ENCODE peak calls at places on chromosome 17, in ten cellular contexts. N is IMR-90; P is spleen; D is ascending aorta; X is pancreas; H is Panc1; W is keratinocyte; Y is prostate gland; Q is CD4-positive, CD25-positive, alpha-beta regulatory T cell; U is cardiac muscle cell. G is an unnamed sample. For H3K4me1, the result is how much of the 10 kb centered on the place peaks cover.

GRCh38 chr17:75552425-75552824 is 26.9 kb downstream of the LLGL2 start:
- DNase-seq in N (no peak), P (no peak), D (no peak), X (no peak), H (no peak), W (no peak), Y (no peak), Q (no peak), U (no peak), G (no peak)

GRCh38 chr17:48814504-48814903 is 2.5 kb downstream of the TTLL6 start:
- DNase-seq in N (peak), P (no peak), D (peak), X (no peak), H (no peak), W (no peak), Y (peak), Q (peak), U (peak), G (peak)

GRCh38 chr17:66717680-66718079 is 117.2 kb upstream of the CACNG5 start:
- DNase-seq in N (peak), P (no peak), D (peak), X (peak), H (no peak), W (no peak), Y (no peak), Q (no peak), U (no peak), G (no peak)

GRCh38 chr17:66860204-66860603 is 25.3 kb downstream of the CACNG5 start:
- DNase-seq in N (no peak), P (no peak), D (no peak), X (no peak), H (no peak), W (no peak), Y (no peak), Q (no peak), U (no peak), G (no peak)

GRCh38 chr17:8991514-8992285 is 26.2 kb upstream of the PIK3R5 start:
- DNase-seq in N (peak), P (no peak), D (peak), X (no peak), H (no peak), W (no peak), Y (peak), Q (peak), U (peak), G (peak)

GRCh38 chr17:36687736-36688135 is 86.4 kb downstream of the MRM1 start:
- DNase-seq in N (no peak), P (no peak), D (no peak), X (no peak), H (no peak), W (no peak), Y (no peak), Q (no peak), U (no peak), G (no peak)

GRCh38 chr17:78133971-78134898 is 3.7 kb downstream of the TMC8 start:
- DNase-seq in N (peak), P (peak), D (no peak), X (peak), H (no peak), W (no peak), Y (peak), Q (peak), U (peak), G (no peak)

GRCh38 chr17:10025976-10026785 is 121.1 kb upstream of the RCVRN start:
- DNase-seq in N (no peak), P (no peak), D (no peak), X (no peak), H (no peak), W (no peak), Y (no peak), Q (no peak), U (peak), G (no peak)

GRCh38 chr17:8728991-8729390 is 15.6 kb downstream of the CCDC42 start:
- DNase-seq in N (no peak), P (no peak), D (peak), X (no peak), H (no peak), W (no peak), Y (no peak), Q (no peak), U (no peak), G (no peak)

GRCh38 chr17:74211141-74211928 is 2.0 kb upstream of the TTYH2 start:
- DNase-seq in N (no peak), P (no peak), D (no peak), X (peak), H (no peak), W (no peak), Y (no peak), Q (no peak), U (peak), G (no peak)

GRCh38 chr17:58995247-58995940 is 111.3 kb downstream of the TRIM37 start:
- DNase-seq in N (peak), P (no peak), D (no peak), X (no peak), H (no peak), W (no peak), Y (no peak), Q (no peak), U (no peak), G (no peak)

GRCh38 chr17:43671075-43671692 is 9.5 kb upstream of the MEOX1 start:
- DNase-seq in N (no peak), P (no peak), D (no peak), X (no peak), H (no peak), W (no peak), Y (peak), Q (no peak), U (no peak), G (no peak)

GRCh38 chr17:50096092-50096491 is 941 bp downstream of the PDK2 start:
- DNase-seq in N (no peak), P (no peak), D (no peak), X (no peak), H (no peak), W (no peak), Y (no peak), Q (no peak), U (no peak), G (no peak)

GRCh38 chr17:74822329-74823175 is 37.1 kb downstream of the GRIN2C start:
- DNase-seq in N (no peak), P (no peak), D (no peak), X (peak), H (no peak), W (no peak), Y (no peak), Q (no peak), U (no peak), G (no peak)

GRCh38 chr17:1170739-1171138 is 9.0 kb downstream of the ABR start:
- DNase-seq in N (no peak), P (no peak), D (no peak), X (no peak), H (no peak), W (no peak), Y (no peak), Q (no peak), U (no peak), G (no peak)

GRCh38 chr17:79657861-79658810 is 47.3 kb upstream of the RBFOX3 start:
- DNase-seq in N (no peak), P (no peak), D (no peak), X (no peak), H (no peak), W (no peak), Y (peak), Q (no peak), U (no peak), G (peak)

GRCh38 chr17:37717627-37718382 is 27.1 kb downstream of the HNF1B start:
- DNase-seq in N (no peak), P (no peak), D (no peak), X (no peak), H (no peak), W (no peak), Y (no peak), Q (no peak), U (no peak), G (no peak)

GRCh38 chr17:77542551-77543490 is 402.1 kb downstream of the SEC14L1 start:
- DNase-seq in N (peak), P (peak), D (peak), X (peak), H (peak), W (no peak), Y (peak), Q (peak), U (peak), G (peak)

GRCh38 chr17:10171057-10171456 is 27.3 kb downstream of the GAS7 start:
- DNase-seq in N (no peak), P (no peak), D (no peak), X (no peak), H (no peak), W (no peak), Y (no peak), Q (no peak), U (no peak), G (peak)

GRCh38 chr17:70136131-70136530 is 33.2 kb upstream of the KCNJ2 start:
- DNase-seq in N (no peak), P (no peak), D (no peak), X (no peak), H (no peak), W (no peak), Y (no peak), Q (no peak), U (no peak), G (no peak)

GRCh38 chr17:9151091-9151490 is 129.8 kb downstream of the NTN1 start:
- DNase-seq in N (no peak), P (no peak), D (no peak), X (no peak), H (no peak), W (no peak), Y (no peak), Q (no peak), U (peak), G (no peak)

GRCh38 chr17:50100921-50101345 is 5.8 kb downstream of the PDK2 start:
- DNase-seq in N (peak), P (no peak), D (no peak), X (peak), H (no peak), W (no peak), Y (no peak), Q (no peak), U (no peak), G (no peak)

GRCh38 chr17:73546770-73547345 is 97.4 kb downstream of the SDK2 start:
- DNase-seq in N (no peak), P (peak), D (no peak), X (peak), H (no peak), W (peak), Y (peak), Q (no peak), U (no peak), G (peak)

GRCh38 chr17:35804658-35805192 is 4.6 kb upstream of the TAF15 start:
- DNase-seq in N (peak), P (no peak), D (peak), X (no peak), H (peak), W (no peak), Y (peak), Q (peak), U (peak), G (peak)

GRCh38 chr17:4182043-4182442 is 39.0 kb downstream of the CYB5D2 start:
- DNase-seq in N (no peak), P (no peak), D (no peak), X (no peak), H (no peak), W (no peak), Y (no peak), Q (no peak), U (no peak), G (no peak)

GRCh38 chr17:8739104-8739503 is 5.5 kb downstream of the CCDC42 start:
- DNase-seq in N (no peak), P (no peak), D (no peak), X (no peak), H (no peak), W (no peak), Y (no peak), Q (no peak), U (peak), G (no peak)

GRCh38 chr17:78736526-78737079 is 45.5 kb downstream of the CYTH1 start:
- DNase-seq in N (no peak), P (peak), D (peak), X (peak), H (peak), W (peak), Y (peak), Q (peak), U (peak), G (peak)

GRCh38 chr17:66975614-66976378 is 11.3 kb downstream of the CACNG4 start:
- DNase-seq in N (no peak), P (no peak), D (no peak), X (no peak), H (no peak), W (no peak), Y (peak), Q (no peak), U (no peak), G (no peak)

GRCh38 chr17:74408262-74408661 is 23.6 kb upstream of the GPRC5C start:
- DNase-seq in N (no peak), P (no peak), D (no peak), X (no peak), H (no peak), W (no peak), Y (no peak), Q (no peak), U (no peak), G (no peak)

GRCh38 chr17:81794074-81794476 is 9.9 kb upstream of the GCGR start:
- DNase-seq in N (no peak), P (no peak), D (no peak), X (no peak), H (no peak), W (no peak), Y (no peak), Q (no peak), U (no peak), G (no peak)

GRCh38 chr17:10127819-10128375 is 70.5 kb downstream of the GAS7 start:
- DNase-seq in N (peak), P (peak), D (peak), X (peak), H (no peak), W (no peak), Y (no peak), Q (no peak), U (no peak), G (peak)

GRCh38 chr17:57278740-57279387 is 22.5 kb downstream of the MSI2 start:
- DNase-seq in N (no peak), P (no peak), D (no peak), X (no peak), H (no peak), W (no peak), Y (no peak), Q (no peak), U (no peak), G (no peak)

DNA sequence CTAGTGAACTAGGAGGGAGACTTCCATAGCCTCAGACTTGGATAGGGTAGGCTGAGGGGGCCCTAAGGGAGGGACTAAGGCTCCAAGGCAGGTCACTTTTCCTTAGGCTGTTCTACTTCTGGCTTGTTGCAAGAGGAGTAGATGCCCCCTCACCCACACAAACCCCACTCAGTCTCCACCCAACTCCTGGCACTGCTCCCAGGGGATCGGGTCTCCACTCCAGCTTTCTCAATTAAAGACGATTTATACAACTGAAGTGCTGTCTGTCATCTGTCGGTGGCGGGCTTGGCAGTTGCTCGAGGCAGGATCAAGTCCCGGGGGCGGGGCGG is 215 bp upstream of the CHRNB1 start:
- DNase-seq in N (no peak), P (no peak), D (no peak), X (no peak), H (no peak), W (no peak), Y (no peak), Q (no peak), U (no peak), G (no peak)
- H3K4me3 ChIP-seq in N (no peak), P (no peak), D (peak), X (peak), H (peak), W (no peak), Y (peak), Q (no peak), U (peak), G (no peak)

GRCh38 chr17:60325730-60326524 is 66.0 kb downstream of the USP32 start:
- DNase-seq in N (no peak), P (no peak), D (no peak), X (no peak), H (no peak), W (no peak), Y (no peak), Q (no peak), U (no peak), G (no peak)

GRCh38 chr17:60322056-60322387 is 69.9 kb downstream of the USP32 start:
- DNase-seq in N (no peak), P (no peak), D (no peak), X (no peak), H (no peak), W (no peak), Y (no peak), Q (no peak), U (no peak), G (no peak)

GRCh38 chr17:60326702-60327101 is 65.2 kb downstream of the USP32 start:
- DNase-seq in N (peak), P (no peak), D (no peak), X (no peak), H (no peak), W (no peak), Y (no peak), Q (no peak), U (no peak), G (no peak)

GRCh38 chr17:60321336-60322055 is 70.4 kb downstream of the USP32 start:
- DNase-seq in N (no peak), P (no peak), D (no peak), X (no peak), H (no peak), W (no peak), Y (no peak), Q (no peak), U (no peak), G (no peak)

GRCh38 chr17:60323754-60324153 is 68.2 kb downstream of the USP32 start:
- DNase-seq in N (no peak), P (no peak), D (no peak), X (no peak), H (no peak), W (no peak), Y (no peak), Q (no peak), U (no peak), G (no peak)
- H3K4me1 ChIP-seq in N (under half), P (under half), D (under half), X (under half), H (under half), W (under half), Y (under half), Q (under half), U (under half), G (under half)

DNA sequence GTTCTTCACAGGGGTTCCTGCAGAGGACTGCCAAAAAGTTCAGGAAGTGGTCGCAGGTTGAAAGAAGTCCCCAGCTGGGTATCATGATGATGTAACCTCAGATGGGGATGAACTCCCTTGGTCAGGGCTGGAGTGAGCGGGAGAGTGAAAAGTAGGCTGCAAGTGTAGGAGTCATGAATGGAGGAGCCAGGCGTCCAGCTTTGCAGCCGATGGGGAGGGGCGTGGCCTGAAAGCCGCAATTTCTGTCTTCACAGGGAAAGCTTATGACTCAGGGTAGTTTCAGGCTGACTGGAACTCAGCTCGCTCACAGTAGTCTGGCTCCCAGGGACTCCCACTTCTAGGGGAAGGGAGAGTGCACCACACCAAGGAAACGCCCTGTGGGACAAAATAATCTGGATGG is 70.0 kb upstream of the HS3ST3A1 start:
- DNase-seq in N (no peak), P (no peak), D (no peak), X (no peak), H (no peak), W (no peak), Y (no peak), Q (no peak), U (no peak), G (no peak)
- H3K4me3 ChIP-seq in N (no peak), P (no peak), D (no peak), X (no peak), H (no peak), W (no peak), Y (no peak), Q (no peak), U (no peak), G (no peak)

DNA sequence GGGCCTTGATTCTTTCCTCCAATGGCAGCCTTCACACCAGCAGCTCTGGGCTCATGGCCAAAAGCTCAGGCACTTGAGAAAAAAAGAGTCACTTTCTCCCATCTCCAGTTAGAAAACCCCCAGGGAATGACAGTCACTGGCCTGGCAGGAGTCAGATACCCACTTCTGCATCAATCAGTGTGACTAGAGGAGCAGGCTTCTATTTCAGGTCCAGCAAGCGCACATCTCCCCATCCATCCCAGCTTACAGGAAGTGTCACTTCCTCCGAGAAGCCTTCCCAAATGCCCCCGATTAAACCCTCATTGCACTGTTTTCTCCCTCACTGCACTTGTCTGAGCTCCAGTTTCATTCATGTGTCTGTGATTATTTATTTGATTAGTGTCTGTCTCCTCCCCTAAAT is 30.4 kb upstream of the CCL1 start:
- DNase-seq in N (no peak), P (no peak), D (no peak), X (no peak), H (no peak), W (no peak), Y (no peak), Q (no peak), U (no peak), G (no peak)
- H3K4me1 ChIP-seq in N (under half), P (under half), D (under half), X (under half), H (under half), W (under half), Y (under half), Q (under half), U (under half), G (under half)

DNA sequence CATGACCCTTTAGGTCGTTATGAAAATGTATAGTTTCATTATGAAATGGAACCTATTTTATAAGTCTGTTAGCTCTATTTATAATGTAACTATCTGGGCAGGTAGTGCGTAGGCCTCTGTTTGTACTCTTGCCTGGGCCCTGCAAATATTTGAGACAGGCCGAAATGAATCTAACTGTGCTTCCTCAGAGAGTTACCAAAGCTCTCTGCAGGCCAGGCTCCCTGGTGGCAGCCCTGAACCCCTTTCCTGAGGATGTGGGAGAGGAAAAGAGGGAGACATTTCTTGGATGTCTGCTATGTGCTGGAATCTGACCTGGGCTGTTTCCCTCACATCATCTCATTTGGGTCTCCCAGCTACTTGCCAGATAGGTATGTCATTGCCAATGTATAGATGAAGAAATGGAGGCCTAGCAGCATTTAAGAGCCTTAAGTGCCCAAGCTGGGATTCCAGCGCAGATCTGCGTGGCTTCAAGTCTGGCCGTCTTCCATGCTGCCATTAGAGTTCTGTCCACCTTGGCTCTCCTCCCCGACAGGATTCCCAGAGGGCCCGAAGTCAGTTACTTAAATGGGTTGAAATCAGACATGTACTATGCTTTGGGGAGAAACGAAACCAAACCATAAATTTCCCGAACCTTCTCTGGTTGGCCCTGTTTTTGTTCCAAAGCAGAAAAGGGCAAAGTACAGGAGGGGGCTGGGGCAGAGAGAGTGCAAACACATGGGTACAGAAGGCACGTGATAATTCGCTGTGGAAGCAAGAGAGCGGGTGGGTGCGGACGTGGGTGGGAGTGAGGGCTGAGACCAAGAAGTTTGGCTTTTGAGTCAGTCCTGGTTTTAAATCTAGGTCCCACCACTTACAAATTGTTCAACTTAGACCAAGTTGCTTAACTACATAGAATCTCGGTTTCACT is 33.0 kb upstream of the CCR7 start:
- DNase-seq in N (no peak), P (peak), D (peak), X (no peak), H (no peak), W (no peak), Y (no peak), Q (no peak), U (no peak), G (no peak)
- H3K4me3 ChIP-seq in N (no peak), P (no peak), D (peak), X (no peak), H (no peak), W (no peak), Y (no peak), Q (peak), U (no peak), G (no peak)

GRCh38 chr17:55644346-55644745 is 78.3 kb downstream of the TMEM100 start:
- DNase-seq in N (no peak), P (no peak), D (no peak), X (no peak), H (no peak), W (no peak), Y (no peak), Q (no peak), U (no peak), G (no peak)
- H3K4me1 ChIP-seq in N (under half), P (under half), D (under half), X (under half), H (under half), W (under half), Y (under half), Q (under half), U (under half), G (under half)